ENCODE peak calls at places on chromosomes 1 and 21, in seven cellular contexts. O is brain microvascular endothelial cell, G is GM23338, E is fibroblast of the aortic adventitia, Q is heart right ventricle, B is choroid plexus epithelial cell, N is fibroblast of villous mesenchyme. U is an unnamed sample.

GRCh38 chr21:26756491-26757159 is 88.6 kb downstream of the ADAMTS1 start:
- DNase-seq in O (peak), G (no peak), E (peak), Q (no peak), B (peak), N (peak), U (no peak)

GRCh38 chr1:71559880-71560279 is 479.0 kb upstream of the ZRANB2 start:
- DNase-seq in O (no peak), G (no peak), E (no peak), Q (no peak), B (no peak), N (no peak), U (no peak)

GRCh38 chr1:13700521-13701273 is 709 bp downstream of the PRDM2 start:
- DNase-seq in O (peak), G (peak), E (peak), Q (peak), B (peak), N (peak), U (peak)

GRCh38 chr1:13807213-13807612 is 107.2 kb downstream of the PRDM2 start:
- DNase-seq in O (peak), G (peak), E (no peak), Q (no peak), B (peak), N (peak), U (no peak)

GRCh38 chr1:202968895-202969295 is 1.8 kb upstream of the CYB5R1 start:
- DNase-seq in O (peak), G (peak), E (peak), Q (peak), B (peak), N (peak), U (peak)

GRCh38 chr1:153355445-153356071 is 2.1 kb upstream of the S100A9 start:
- DNase-seq in O (peak), G (peak), E (peak), Q (peak), B (peak), N (peak), U (peak)

GRCh38 chr1:19344831-19345230 is 32.7 kb downstream of the SLC66A1 start:
- DNase-seq in O (no peak), G (no peak), E (no peak), Q (no peak), B (no peak), N (no peak), U (no peak)

GRCh38 chr1:212930986-212931678 is 19.2 kb upstream of the VASH2 start:
- DNase-seq in O (no peak), G (no peak), E (no peak), Q (no peak), B (no peak), N (no peak), U (peak)

GRCh38 chr1:33060579-33061083 is 20.3 kb upstream of the AZIN2 start:
- DNase-seq in O (peak), G (no peak), E (peak), Q (peak), B (peak), N (peak), U (no peak)

GRCh38 chr1:938088-938683 is 14.5 kb downstream of the SAMD11 start:
- DNase-seq in O (no peak), G (no peak), E (peak), Q (no peak), B (peak), N (peak), U (peak)

GRCh38 chr21:37338671-37339526 is 27.7 kb upstream of the DYRK1A start:
- DNase-seq in O (peak), G (no peak), E (peak), Q (peak), B (peak), N (peak), U (no peak)

GRCh38 chr1:159066108-159066507 is 10.5 kb downstream of the AIM2 start:
- DNase-seq in O (no peak), G (no peak), E (no peak), Q (no peak), B (no peak), N (no peak), U (no peak)

GRCh38 chr1:87151500-87152421 is 176.9 kb upstream of the LMO4 start:
- DNase-seq in O (peak), G (peak), E (peak), Q (peak), B (peak), N (peak), U (peak)

GRCh38 chr1:224507771-224508523 is 73.3 kb upstream of the WDR26 start:
- DNase-seq in O (no peak), G (no peak), E (peak), Q (no peak), B (no peak), N (peak), U (no peak)

GRCh38 chr1:212542761-212543187 is 65.8 kb upstream of the ATF3 start:
- DNase-seq in O (no peak), G (no peak), E (no peak), Q (no peak), B (no peak), N (no peak), U (no peak)

GRCh38 chr1:232029297-232029696 is 402.7 kb downstream of the DISC1 start:
- DNase-seq in O (no peak), G (no peak), E (no peak), Q (peak), B (no peak), N (no peak), U (no peak)

GRCh38 chr1:83065952-83066727 is 932.8 kb downstream of the TTLL7 start:
- DNase-seq in O (no peak), G (no peak), E (peak), Q (no peak), B (peak), N (no peak), U (no peak)

GRCh38 chr1:22417466-22417865 is 34.2 kb upstream of the ZBTB40 start:
- DNase-seq in O (no peak), G (no peak), E (no peak), Q (no peak), B (no peak), N (no peak), U (no peak)

GRCh38 chr1:235415008-235415904 is 48.0 kb downstream of the TBCE start:
- DNase-seq in O (peak), G (peak), E (peak), Q (peak), B (peak), N (peak), U (peak)

GRCh38 chr1:242523968-242524570 is 428 bp downstream of the PLD5 start:
- DNase-seq in O (no peak), G (peak), E (no peak), Q (no peak), B (no peak), N (peak), U (peak)

GRCh38 chr1:43536196-43536863 is 5.6 kb downstream of the PTPRF start:
- DNase-seq in O (no peak), G (no peak), E (no peak), Q (no peak), B (no peak), N (no peak), U (no peak)

GRCh38 chr1:10679521-10680220 is 116.8 kb downstream of the CASZ1 start:
- DNase-seq in O (peak), G (peak), E (peak), Q (peak), B (peak), N (peak), U (no peak)

GRCh38 chr1:5662362-5663126 is 329.7 kb downstream of the NPHP4 start:
- DNase-seq in O (no peak), G (no peak), E (no peak), Q (no peak), B (no peak), N (no peak), U (no peak)

GRCh38 chr1:235093013-235093618 is 35.5 kb downstream of the TOMM20 start:
- DNase-seq in O (peak), G (peak), E (peak), Q (peak), B (peak), N (peak), U (no peak)

GRCh38 chr1:3169621-3170356 is 100.8 kb downstream of the PRDM16 start:
- DNase-seq in O (no peak), G (no peak), E (no peak), Q (no peak), B (no peak), N (no peak), U (no peak)

GRCh38 chr1:28517649-28517999 is 11.8 kb downstream of the RCC1 start:
- DNase-seq in O (no peak), G (no peak), E (no peak), Q (no peak), B (no peak), N (peak), U (no peak)

GRCh38 chr1:79599257-79599656 is 592.7 kb upstream of the ADGRL4 start:
- DNase-seq in O (no peak), G (no peak), E (peak), Q (no peak), B (no peak), N (no peak), U (no peak)

GRCh38 chr1:109181085-109181806 is 32.5 kb upstream of the SARS1 start:
- DNase-seq in O (no peak), G (no peak), E (peak), Q (no peak), B (peak), N (no peak), U (no peak)

GRCh38 chr1:230231739-230232075 is 164.7 kb downstream of the GALNT2 start:
- DNase-seq in O (peak), G (peak), E (peak), Q (peak), B (peak), N (peak), U (no peak)

GRCh38 chr1:201011616-201012015 is 11.9 kb downstream of the KIF21B start:
- DNase-seq in O (no peak), G (no peak), E (no peak), Q (no peak), B (no peak), N (no peak), U (no peak)

GRCh38 chr1:153752072-153752471 is 23.1 kb upstream of the SLC27A3 start:
- DNase-seq in O (no peak), G (no peak), E (no peak), Q (no peak), B (no peak), N (no peak), U (no peak)

GRCh38 chr1:34787461-34788420 is 5.1 kb upstream of the GJA4 start:
- DNase-seq in O (peak), G (peak), E (peak), Q (peak), B (peak), N (no peak), U (peak)

GRCh38 chr1:147071142-147071541 is 101.1 kb downstream of the PRKAB2 start:
- DNase-seq in O (no peak), G (no peak), E (no peak), Q (no peak), B (no peak), N (no peak), U (no peak)

GRCh38 chr1:15950763-15951295 is 25.1 kb downstream of the ZBTB17 start:
- DNase-seq in O (no peak), G (no peak), E (peak), Q (no peak), B (peak), N (peak), U (no peak)

GRCh38 chr1:44238651-44239050 is 25.4 kb downstream of the DMAP1 start:
- DNase-seq in O (no peak), G (no peak), E (no peak), Q (no peak), B (no peak), N (no peak), U (no peak)

GRCh38 chr1:69765941-69766340 is 198.2 kb downstream of the LRRC7 start:
- DNase-seq in O (no peak), G (no peak), E (no peak), Q (no peak), B (peak), N (peak), U (no peak)

GRCh38 chr1:10791117-10791951 is 5.1 kb downstream of the CASZ1 start:
- DNase-seq in O (no peak), G (no peak), E (no peak), Q (no peak), B (no peak), N (no peak), U (no peak)

GRCh38 chr1:56414728-56415224 is 164.6 kb downstream of the PLPP3 start:
- DNase-seq in O (no peak), G (no peak), E (no peak), Q (no peak), B (no peak), N (no peak), U (no peak)

GRCh38 chr1:19448491-19449439 is 36.6 kb downstream of the CAPZB start:
- DNase-seq in O (no peak), G (no peak), E (peak), Q (peak), B (peak), N (peak), U (no peak)

GRCh38 chr1:82269466-82269865 is 468.7 kb downstream of the ADGRL2 start:
- DNase-seq in O (peak), G (no peak), E (peak), Q (no peak), B (peak), N (peak), U (no peak)

GRCh38 chr1:204769997-204770396 is 84.5 kb upstream of the LRRN2 start:
- DNase-seq in O (no peak), G (no peak), E (no peak), Q (no peak), B (no peak), N (no peak), U (no peak)
- H3K4me3 ChIP-seq in O (no peak), G (no peak), E (no peak), Q (no peak), B (no peak), N (no peak), U (no peak)

GRCh38 chr1:91527781-91528180 is 27.1 kb downstream of the CDC7 start:
- DNase-seq in O (no peak), G (no peak), E (peak), Q (no peak), B (peak), N (no peak), U (no peak)

GRCh38 chr1:91533625-91534024 is 33.0 kb downstream of the CDC7 start:
- DNase-seq in O (no peak), G (no peak), E (no peak), Q (no peak), B (no peak), N (no peak), U (no peak)

GRCh38 chr1:91535441-91535840 is 34.8 kb downstream of the CDC7 start:
- DNase-seq in O (no peak), G (no peak), E (no peak), Q (no peak), B (no peak), N (no peak), U (no peak)

GRCh38 chr1:91526496-91526895 is 25.8 kb downstream of the CDC7 start:
- DNase-seq in O (no peak), G (no peak), E (peak), Q (no peak), B (peak), N (peak), U (no peak)

DNA sequence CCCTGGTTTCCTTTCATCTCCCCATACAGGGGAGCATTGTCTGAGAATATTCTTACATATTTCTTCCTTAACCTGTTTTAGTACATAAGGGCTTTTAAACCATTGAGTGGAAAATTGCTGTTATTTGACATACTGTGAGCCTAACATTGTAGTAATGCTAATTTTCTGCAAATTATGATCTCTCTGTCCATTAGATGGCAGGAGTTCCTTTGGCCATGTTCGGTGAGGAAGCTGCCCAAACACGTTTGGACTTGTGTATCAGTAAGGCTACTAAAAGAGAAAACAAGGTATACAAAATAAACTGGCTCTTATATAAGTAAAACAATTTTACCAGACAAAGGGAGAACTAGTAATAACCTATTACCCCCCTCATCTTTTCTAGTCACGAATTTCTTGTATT is 29.2 kb downstream of the CDC7 start:
- DNase-seq in O (peak), G (no peak), E (peak), Q (no peak), B (peak), N (peak), U (no peak)
- TF ChIP-seq CTCF in O (peak), G (peak), E (peak), Q (peak), B (peak), N (peak), U (peak)

GRCh38 chr1:168155910-168156309 is 19.2 kb upstream of the GPR161 start:
- DNase-seq in O (no peak), G (no peak), E (no peak), Q (no peak), B (no peak), N (no peak), U (no peak)
- H3K4me3 ChIP-seq in O (no peak), G (no peak), E (no peak), Q (no peak), B (no peak), N (no peak), U (no peak)

DNA sequence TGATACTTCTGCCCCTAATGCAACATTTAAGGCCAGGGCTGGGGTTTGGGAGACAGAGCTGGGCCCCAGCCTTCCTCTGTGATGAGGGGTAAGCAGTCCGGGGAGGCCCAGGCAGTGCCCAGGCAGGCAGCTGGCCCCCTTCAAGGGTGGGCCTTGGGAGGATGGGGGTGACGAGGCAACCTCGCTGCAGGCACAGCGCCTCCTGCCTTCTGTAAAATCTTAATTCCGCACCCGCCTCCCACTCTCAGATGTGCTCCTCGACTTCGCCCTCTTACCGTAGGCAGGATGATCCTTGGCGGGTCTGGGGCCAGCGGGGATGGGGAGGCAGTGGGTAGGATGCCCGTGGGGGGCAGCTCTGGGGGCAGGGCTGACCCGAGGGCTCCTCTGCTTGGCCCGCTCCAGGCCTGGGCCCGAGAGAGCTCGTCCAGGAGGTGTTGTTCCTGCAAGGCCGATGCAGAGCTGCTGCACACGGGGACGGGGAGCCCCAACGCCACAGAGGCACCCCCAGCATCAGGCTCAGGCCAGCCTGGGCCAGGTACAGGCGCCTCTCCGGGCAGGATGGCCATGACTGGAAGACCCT is 9.1 kb downstream of the C21orf58 start:
- DNase-seq in O (no peak), G (peak), E (no peak), Q (no peak), B (no peak), N (no peak), U (no peak)
- TF ChIP-seq CTCF in O (peak), G (peak), E (no peak), Q (no peak), B (no peak), N (no peak), U (no peak)

DNA sequence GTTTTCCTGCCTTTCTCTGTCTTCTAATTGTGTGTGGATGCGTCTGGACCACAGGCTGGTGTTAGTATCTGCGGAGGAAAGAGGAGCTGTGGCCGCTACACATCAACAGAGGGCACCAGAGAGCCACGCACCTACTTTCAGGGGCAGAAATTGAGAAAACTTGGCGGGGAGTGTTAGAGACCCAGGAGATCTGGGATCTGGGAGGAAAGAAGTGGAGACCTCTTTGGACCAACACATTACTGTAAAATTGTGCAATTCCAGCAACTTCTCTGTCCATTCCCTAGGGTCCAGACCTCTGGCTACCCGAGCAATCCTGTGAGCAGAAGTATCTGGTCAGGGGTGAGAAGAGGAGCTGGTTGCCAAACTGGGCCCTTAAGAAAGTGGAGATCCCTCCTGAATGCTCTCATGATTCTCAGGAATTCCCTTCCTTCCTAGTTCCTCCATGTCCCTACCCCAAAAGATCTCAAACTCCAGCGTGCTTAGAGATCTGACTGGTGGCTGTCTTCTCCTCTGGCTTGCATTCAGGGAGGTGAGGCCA is 1.3 kb upstream of the KIRREL1 start:
- DNase-seq in O (peak), G (peak), E (peak), Q (peak), B (peak), N (peak), U (peak)
- H3K4me3 ChIP-seq in O (no peak), G (no peak), E (no peak), Q (no peak), B (no peak), N (no peak), U (no peak)

GRCh38 chr21:38505654-38506523 is 7.6 kb upstream of the ERG start:
- DNase-seq in O (peak), G (peak), E (peak), Q (peak), B (peak), N (peak), U (peak)
- TF ChIP-seq CTCF in O (peak), G (peak), E (peak), Q (peak), B (peak), N (peak), U (peak)

DNA sequence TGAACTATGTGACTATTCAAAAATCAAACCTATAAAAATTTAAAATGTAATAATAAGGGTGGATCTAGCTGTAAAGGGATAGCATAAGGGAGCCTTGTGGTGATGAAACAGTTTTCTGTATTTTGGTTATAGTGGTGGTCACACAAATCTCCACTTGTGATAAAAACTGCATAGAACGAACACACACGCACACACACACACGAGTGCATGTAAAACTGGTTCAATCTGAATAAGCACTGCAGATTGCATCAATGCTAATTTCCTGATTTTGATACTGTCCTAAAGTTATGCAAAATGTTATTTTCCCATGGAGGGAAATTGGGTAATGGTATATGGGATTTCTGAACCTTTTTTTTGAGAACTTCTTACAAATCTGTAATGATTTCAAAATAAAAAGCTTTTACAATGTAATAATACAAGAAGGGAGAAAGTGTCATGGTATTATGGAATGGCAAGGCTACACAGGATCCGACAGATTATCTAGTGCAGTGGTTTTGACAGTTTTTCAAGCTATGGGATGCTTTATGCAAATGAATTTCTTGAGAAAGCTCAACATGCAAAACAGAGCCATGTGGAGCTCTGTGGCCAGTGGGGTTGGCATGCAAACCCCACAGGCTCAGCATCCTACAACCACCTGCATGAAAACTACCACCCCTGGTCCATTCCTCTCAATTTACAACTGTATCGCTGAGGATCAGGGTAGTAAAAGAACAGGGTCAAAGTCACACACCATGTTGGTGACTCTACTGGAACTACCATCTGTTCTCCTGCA is 18.9 kb downstream of the SLC41A1 start:
- DNase-seq in O (no peak), G (no peak), E (no peak), Q (no peak), B (no peak), N (no peak), U (peak)
- H3K4me3 ChIP-seq in O (no peak), G (no peak), E (no peak), Q (no peak), B (no peak), N (no peak), U (no peak)

U was measured in MM.1S.